ENCODE peak calls at places on chromosome 20, in four cellular contexts. One of them, this sample, is unnamed.

GRCh38 chr20:31720486-31721407 is 1.9 kb downstream of the BCL2L1 start:
- DNase-seq in CD4-positive, alpha-beta T cell: no peak
- DNase-seq in NCI-H1694 treated with DMSO at 0.1 percent for 48 hours: no peak
- DNase-seq in gastrocnemius medialis: no peak
- DNase-seq in this sample: no peak

GRCh38 chr20:17935186-17935585 is 33.4 kb downstream of the SNX5 start:
- DNase-seq in CD4-positive, alpha-beta T cell: no peak
- DNase-seq in NCI-H1694 treated with DMSO at 0.1 percent for 48 hours: no peak
- DNase-seq in gastrocnemius medialis: no peak
- DNase-seq in this sample: no peak

GRCh38 chr20:8094415-8094818 is 37.6 kb upstream of the PLCB1 start:
- DNase-seq in CD4-positive, alpha-beta T cell: no peak
- DNase-seq in NCI-H1694 treated with DMSO at 0.1 percent for 48 hours: no peak
- DNase-seq in gastrocnemius medialis: peak
- DNase-seq in this sample: no peak

GRCh38 chr20:36951198-36951976 is at the start of gene SAMHD1:
- DNase-seq in CD4-positive, alpha-beta T cell: peak
- DNase-seq in NCI-H1694 treated with DMSO at 0.1 percent for 48 hours: peak
- DNase-seq in gastrocnemius medialis: peak
- DNase-seq in this sample: peak

GRCh38 chr20:38084425-38084951 is 50.9 kb downstream of the RPRD1B start:
- DNase-seq in CD4-positive, alpha-beta T cell: no peak
- DNase-seq in NCI-H1694 treated with DMSO at 0.1 percent for 48 hours: no peak
- DNase-seq in gastrocnemius medialis: no peak
- DNase-seq in this sample: no peak

GRCh38 chr20:37669773-37670236 is 24.0 kb upstream of the CTNNBL1 start:
- DNase-seq in CD4-positive, alpha-beta T cell: no peak
- DNase-seq in NCI-H1694 treated with DMSO at 0.1 percent for 48 hours: no peak
- DNase-seq in gastrocnemius medialis: no peak
- DNase-seq in this sample: no peak

GRCh38 chr20:45088247-45088646 is 12.7 kb downstream of the KCNS1 start:
- DNase-seq in CD4-positive, alpha-beta T cell: no peak
- DNase-seq in NCI-H1694 treated with DMSO at 0.1 percent for 48 hours: no peak
- DNase-seq in gastrocnemius medialis: no peak
- DNase-seq in this sample: no peak

GRCh38 chr20:17971571-17972013 is 2.8 kb downstream of the MGME1 start:
- DNase-seq in CD4-positive, alpha-beta T cell: no peak
- DNase-seq in NCI-H1694 treated with DMSO at 0.1 percent for 48 hours: no peak
- DNase-seq in gastrocnemius medialis: no peak
- DNase-seq in this sample: no peak

This sample was measured in effector CD8-positive, alpha-beta T cell.